ENCODE peak calls at places on chromosome 1, in ten cellular contexts. L is tibial nerve; U is body of pancreas; G is cardiac muscle cell; J is IMR-90; K is CD4-positive, CD25-positive, alpha-beta regulatory T cell; Y is fibroblast of lung; C is PC-3; W is breast epithelium; Q is heart left ventricle. N is an unnamed sample. For H3K4me1, the result is how much of the 10 kb centered on the place peaks cover.

GRCh38 chr1:222455188-222455879 is 92.6 kb downstream of the HHIPL2 start:
- DNase-seq in L (peak), K (peak), G (peak), U (peak), C (peak), J (peak), Y (peak), Q (peak), W (peak), N (peak)

GRCh38 chr1:88698140-88698539 is 14.1 kb downstream of the PKN2 start:
- DNase-seq in Y (peak), K (no peak), G (peak), U (no peak), L (no peak), C (peak), J (peak), W (no peak), Q (no peak), N (no peak)

GRCh38 chr1:40270152-40270834 is 12.3 kb downstream of the ZMPSTE24 start:
- DNase-seq in Y (peak), K (no peak), U (no peak), J (peak), C (peak), W (no peak), L (no peak), G (no peak), Q (no peak), N (no peak)

GRCh38 chr1:194870860-194871259 is 1684.4 kb upstream of the B3GALT2 start:
- DNase-seq in L (no peak), G (no peak), K (no peak), C (no peak), Y (no peak), W (no peak), U (no peak), J (no peak), Q (no peak), N (peak)

GRCh38 chr1:205766038-205766437 is 9.2 kb downstream of the RAB29 start:
- DNase-seq in Y (peak), U (no peak), C (peak), Q (no peak), K (no peak), J (peak), G (no peak), W (no peak), L (no peak), N (no peak)

GRCh38 chr1:151461694-151462093 is 2.4 kb upstream of the POGZ start:
- DNase-seq in U (no peak), Q (no peak), Y (no peak), G (no peak), J (no peak), C (no peak), K (no peak), W (no peak), L (no peak), N (no peak)

GRCh38 chr1:219293440-219293839 is 119.8 kb downstream of the LYPLAL1 start:
- DNase-seq in W (no peak), C (no peak), Q (no peak), U (no peak), L (no peak), J (no peak), G (no peak), K (no peak), Y (no peak), N (no peak)

GRCh38 chr1:47501069-47501468 is 63.2 kb downstream of the FOXD2 start:
- DNase-seq in Y (no peak), J (no peak), W (no peak), L (no peak), G (no peak), U (no peak), Q (no peak), K (no peak), C (no peak), N (no peak)

DNA sequence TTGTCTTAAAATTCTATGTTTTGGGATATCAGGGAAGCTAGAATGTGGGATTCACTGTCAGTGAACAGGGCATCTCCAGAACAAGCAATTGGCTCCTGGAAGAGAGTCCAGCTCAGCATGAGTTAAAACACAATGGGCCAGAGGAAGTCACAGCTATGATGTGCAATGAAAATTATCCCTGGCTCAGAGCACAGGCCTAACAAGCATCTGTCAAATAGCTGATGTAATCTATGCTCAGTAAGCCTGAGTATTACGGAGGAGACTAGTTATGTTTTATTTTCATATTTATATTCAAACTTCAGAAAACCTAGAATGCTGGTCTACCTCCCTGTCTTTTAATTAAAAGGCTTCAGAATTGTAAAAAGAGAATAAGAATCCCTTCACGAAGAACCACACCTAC is 41.6 kb downstream of the PARP1 start:
- DNase-seq in L (no peak), K (no peak), W (no peak), G (no peak), C (no peak), J (peak), Q (no peak), Y (no peak), U (no peak), N (no peak)
- H3K27ac ChIP-seq in L (no peak), K (no peak), W (no peak), G (no peak), C (peak), J (no peak), Q (no peak), Y (no peak), U (no peak), N (peak)

GRCh38 chr1:3074297-3074741 is 5.3 kb downstream of the PRDM16 start:
- DNase-seq in Q (no peak), Y (peak), L (no peak), G (peak), W (no peak), C (no peak), U (peak), K (no peak), J (no peak), N (no peak)
- H3K4me1 ChIP-seq in Q (half or more), Y (under half), L (under half), G (under half), W (under half), C (under half), U (half or more), K (under half), J (under half), N (under half)

DNA sequence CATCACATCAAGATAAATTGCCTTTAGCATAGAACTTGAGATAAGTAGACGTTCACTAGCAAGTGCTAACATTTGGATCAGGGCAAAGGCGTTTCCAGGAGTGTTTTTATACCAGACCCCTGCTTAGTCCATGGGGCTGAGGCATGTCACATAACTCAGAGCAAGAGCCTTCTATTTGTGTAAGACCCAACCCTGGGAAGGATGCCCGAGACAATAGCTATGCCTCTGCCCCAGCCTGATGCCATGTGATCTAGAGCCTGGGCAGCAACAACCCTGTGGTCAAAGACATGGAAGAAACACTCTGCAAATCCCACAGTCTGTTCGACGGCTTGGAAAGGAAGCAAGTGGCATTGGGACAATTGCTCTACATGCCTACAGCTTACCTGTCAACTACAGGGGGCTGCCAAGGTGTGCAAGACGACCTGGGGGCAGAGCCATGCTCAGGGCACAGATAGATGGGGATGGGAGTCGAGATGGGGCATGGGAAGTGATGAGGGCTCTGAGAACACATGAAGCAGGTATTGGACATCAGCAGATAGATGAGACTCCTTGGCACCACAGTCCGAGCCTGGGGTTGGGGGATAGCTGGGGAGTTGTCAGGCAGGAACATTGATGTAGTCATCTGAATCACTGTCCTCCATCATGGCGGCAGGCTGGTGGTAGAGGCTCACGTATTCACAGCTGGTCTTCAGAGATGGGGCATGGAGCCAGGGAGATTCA is 7.3 kb downstream of the IL24 start:
- DNase-seq in Y (no peak), W (no peak), K (no peak), C (no peak), J (no peak), L (no peak), Q (peak), U (no peak), G (no peak), N (no peak)
- H3K27ac ChIP-seq in Y (peak), W (peak), K (peak), C (peak), J (peak), L (no peak), Q (peak), U (no peak), G (no peak), N (no peak)

GRCh38 chr1:96361961-96362360 is 359.6 kb upstream of the PTBP2 start:
- DNase-seq in G (no peak), U (no peak), W (no peak), J (no peak), K (no peak), Y (peak), C (no peak), L (no peak), Q (no peak), N (no peak)
- H3K4me1 ChIP-seq in G (under half), U (under half), W (under half), J (under half), K (under half), Y (under half), C (half or more), L (under half), Q (under half), N (under half)

DNA sequence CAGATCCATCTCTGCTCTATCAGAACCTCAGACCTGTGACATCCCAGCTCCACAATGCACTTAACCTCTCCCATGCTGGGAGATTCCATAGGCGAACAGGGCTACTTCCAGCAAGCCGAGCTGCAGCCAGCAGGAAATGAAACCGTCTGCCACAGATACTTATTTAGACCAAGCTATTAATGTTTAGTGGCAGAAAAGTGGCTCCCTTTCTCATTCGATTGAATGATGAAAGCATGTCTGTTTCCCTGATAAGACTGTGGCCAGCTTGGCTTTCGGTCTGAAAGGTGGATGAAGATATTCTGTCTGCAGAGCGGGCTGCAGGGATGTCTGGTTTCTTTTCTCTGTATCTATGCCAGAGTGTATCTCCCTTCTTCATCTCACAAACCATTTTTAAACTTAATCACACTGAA is 146.4 kb downstream of the GREM2 start:
- DNase-seq in W (no peak), C (no peak), G (peak), L (no peak), K (no peak), Q (no peak), J (peak), Y (peak), U (no peak), N (no peak)
- H3K27ac ChIP-seq in W (no peak), C (no peak), G (peak), L (no peak), K (no peak), Q (no peak), J (peak), Y (peak), U (no peak), N (no peak)

GRCh38 chr1:156148236-156148635 is 5.1 kb upstream of the SEMA4A start:
- DNase-seq in C (peak), U (peak), J (no peak), Y (no peak), L (no peak), G (no peak), W (no peak), K (no peak), Q (no peak), N (peak)
- H3K4me1 ChIP-seq in C (under half), U (under half), J (under half), Y (under half), L (under half), G (under half), W (under half), K (under half), Q (under half), N (half or more)

DNA sequence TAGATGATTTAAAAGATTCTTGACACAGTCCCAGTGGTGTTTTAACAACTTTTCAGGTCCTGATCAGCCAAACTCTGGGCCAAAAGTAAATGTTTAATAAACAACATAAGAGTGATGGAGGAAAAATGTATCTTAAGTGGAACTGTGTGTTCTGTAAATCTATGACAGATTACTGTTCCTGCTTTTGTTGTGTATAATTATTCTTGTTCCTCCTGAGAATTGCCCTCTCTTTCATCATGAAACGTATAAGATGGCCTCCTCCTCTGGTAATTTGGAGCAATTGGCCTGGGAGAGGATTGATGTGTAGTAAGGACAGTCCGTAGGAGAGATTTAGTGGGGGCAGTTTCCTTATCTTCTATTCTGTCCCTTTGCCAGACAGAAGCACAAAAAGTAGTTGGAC is 34.5 kb downstream of the GALNT2 start:
- DNase-seq in W (no peak), U (no peak), L (no peak), K (no peak), Y (no peak), J (no peak), Q (no peak), C (no peak), G (no peak), N (no peak)
- H3K27ac ChIP-seq in W (no peak), U (no peak), L (no peak), K (no peak), Y (no peak), J (no peak), Q (no peak), C (no peak), G (peak), N (no peak)

GRCh38 chr1:154575951-154576566 is 8.5 kb downstream of the CHRNB2 start:
- DNase-seq in C (no peak), Y (no peak), J (no peak), G (no peak), W (no peak), K (no peak), U (no peak), Q (no peak), L (no peak), N (no peak)
- H3K4me1 ChIP-seq in C (under half), Y (under half), J (under half), G (under half), W (under half), K (under half), U (under half), Q (under half), L (under half), N (under half)

GRCh38 chr1:204696606-204697005 is 11.1 kb upstream of the LRRN2 start:
- DNase-seq in C (no peak), Y (no peak), U (no peak), L (no peak), J (no peak), Q (no peak), K (no peak), W (no peak), G (no peak), N (no peak)

GRCh38 chr1:204695692-204696091 is 10.2 kb upstream of the LRRN2 start:
- DNase-seq in G (no peak), L (no peak), K (no peak), Q (no peak), U (no peak), C (no peak), J (no peak), W (no peak), Y (no peak), N (no peak)

GRCh38 chr1:204692320-204692851 is 6.8 kb upstream of the LRRN2 start:
- DNase-seq in L (no peak), W (no peak), C (peak), Y (no peak), Q (no peak), U (no peak), J (no peak), G (no peak), K (no peak), N (peak)

GRCh38 chr1:204694145-204694544 is 8.6 kb upstream of the LRRN2 start:
- DNase-seq in G (no peak), W (no peak), Y (no peak), L (no peak), J (no peak), C (no peak), U (no peak), Q (no peak), K (no peak), N (no peak)

GRCh38 chr1:204692852-204693356 is 7.4 kb upstream of the LRRN2 start:
- DNase-seq in G (no peak), C (no peak), W (no peak), L (no peak), K (peak), U (no peak), J (no peak), Q (no peak), Y (no peak), N (no peak)
- H3K27ac ChIP-seq in G (no peak), C (no peak), W (no peak), L (no peak), K (no peak), U (no peak), J (no peak), Q (no peak), Y (no peak), N (no peak)

GRCh38 chr1:44060830-44061267 is 29.6 kb upstream of the SLC6A9 start:
- DNase-seq in C (no peak), U (no peak), J (no peak), Q (no peak), G (no peak), K (no peak), W (no peak), L (no peak), Y (no peak), N (no peak)
- H3K4me1 ChIP-seq in C (under half), U (under half), J (under half), Q (under half), G (under half), K (under half), W (under half), L (under half), Y (under half), N (under half)

N was measured in OCI-LY7.